ENCODE peak calls at places on chromosomes 5 and 9, in eight cellular contexts. O is tibial nerve; H is stomach; R is fibroblast of lung; V is CD8-positive, alpha-beta T cell; D is HCT116; S is Peyer's patch; E is Panc1. C is an unnamed sample.

GRCh38 chr5:144469106-144469505 is 298.4 kb downstream of the KCTD16 start:
- DNase-seq in R (peak; percentile 81), E (no peak), O (no peak), H (no peak), S (no peak), V (no peak), D (no peak), C (no peak)

GRCh38 chr5:41071975-41072374 is 833 bp upstream of the MROH2B start:
- DNase-seq in O (no peak), V (no peak), S (no peak), H (no peak), D (no peak), R (peak; percentile 67), E (no peak), C (no peak)

GRCh38 chr9:134395002-134395517 is 68.8 kb downstream of the RXRA start:
- DNase-seq in E (no peak), D (no peak), R (no peak), S (no peak), V (no peak), O (no peak), H (no peak), C (no peak)

GRCh38 chr5:169801324-169801777 is 164.3 kb downstream of the DOCK2 start:
- DNase-seq in D (no peak), R (peak; percentile 80), V (no peak), O (no peak), H (no peak), E (no peak), S (no peak), C (no peak)

GRCh38 chr9:79023134-79023577 is 548.6 kb upstream of the TLE4 start:
- DNase-seq in D (peak; percentile 44), E (peak; percentile 43), H (no peak), R (peak; percentile 98), V (no peak), O (no peak), S (no peak), C (no peak)

GRCh38 chr5:65102826-65103673 is 334.3 kb downstream of the CWC27 start:
- DNase-seq in V (peak; percentile 80), O (peak; percentile 29), H (peak; percentile 56), E (no peak), R (peak; percentile 75), D (no peak), S (peak; percentile 71), C (peak; percentile 80)

GRCh38 chr9:91312717-91313325 is 48.9 kb downstream of the AUH start:
- DNase-seq in D (peak; percentile 77), R (peak; percentile 44), E (no peak), H (peak; percentile 40), O (no peak), S (no peak), V (no peak), C (no peak)

GRCh38 chr5:95731571-95732554 is 727 bp downstream of the RHOBTB3 start:
- DNase-seq in S (peak; percentile 30), E (no peak), H (peak; percentile 51), R (peak; percentile 51), O (peak; percentile 34), D (no peak), V (peak; percentile 55), C (peak; percentile 59)

GRCh38 chr5:113283558-113283957 is 151.2 kb downstream of the TSSK1B start:
- DNase-seq in E (no peak), O (no peak), V (no peak), H (no peak), D (no peak), S (no peak), R (no peak), C (no peak)

GRCh38 chr5:67541869-67542268 is 345.3 kb upstream of the CD180 start:
- DNase-seq in O (no peak), E (no peak), D (no peak), H (no peak), R (no peak), V (no peak), S (no peak), C (no peak)

GRCh38 chr9:16825971-16826370 is 44.5 kb downstream of the BNC2 start:
- DNase-seq in D (no peak), H (no peak), R (peak; percentile 91), S (no peak), E (no peak), O (no peak), V (no peak), C (peak; percentile 47)

GRCh38 chr9:104831681-104832080 is 67.8 kb downstream of the NIPSNAP3B start:
- DNase-seq in V (no peak), H (no peak), O (no peak), D (no peak), S (no peak), R (peak; percentile 70), E (no peak), C (no peak)

GRCh38 chr5:158378931-158379330 is 520.0 kb upstream of the CLINT1 start:
- DNase-seq in S (no peak), H (no peak), V (no peak), R (no peak), E (no peak), O (no peak), D (no peak), C (peak; percentile 52)

GRCh38 chr9:114580609-114581193 is 6.9 kb upstream of the ATP6V1G1 start:
- DNase-seq in S (no peak), R (no peak), H (no peak), D (no peak), V (no peak), E (no peak), O (no peak), C (no peak)

GRCh38 chr9:84317563-84317962 is 23.0 kb downstream of the SLC28A3 start:
- DNase-seq in V (no peak), D (peak; percentile 4), R (no peak), O (no peak), S (no peak), E (no peak), H (no peak), C (no peak)

GRCh38 chr9:15250013-15250412 is 57.0 kb downstream of the TTC39B start:
- DNase-seq in H (no peak), V (no peak), O (no peak), E (no peak), R (no peak), D (no peak), S (no peak), C (no peak)

GRCh38 chr9:111352545-111352944 is 22.5 kb upstream of the OR2K2 start:
- DNase-seq in H (no peak), S (no peak), O (no peak), R (no peak), V (no peak), E (no peak), D (no peak), C (no peak)

DNA sequence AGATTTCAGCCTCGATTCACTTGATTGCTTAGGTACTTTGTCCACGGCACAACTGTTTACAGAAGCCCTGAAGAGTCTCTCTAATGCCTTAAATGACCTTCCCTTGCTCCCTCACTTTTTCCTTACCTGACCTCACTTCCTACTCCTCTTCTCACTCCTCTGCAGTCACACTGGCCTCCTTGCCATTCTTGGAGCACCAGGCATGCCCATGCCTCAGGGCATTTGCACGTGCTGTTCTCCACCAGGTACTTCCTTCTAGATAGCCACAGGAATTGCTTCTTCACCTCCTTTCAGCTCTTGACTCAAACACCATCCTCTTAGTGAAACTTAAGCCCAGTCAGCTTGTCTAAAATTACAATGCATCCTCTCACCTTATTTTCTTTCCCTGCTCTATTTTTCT is 52.4 kb upstream of the TRAF1 start:
- DNase-seq in S (no peak), O (no peak), V (no peak), D (no peak), R (no peak), E (no peak), H (no peak), C (no peak)
- H3K9me3 ChIP-seq in S (no peaks in the 10 kb centered on the region), O (no peaks in the 10 kb centered on the region), V (no peaks in the 10 kb centered on the region), D (no peaks in the 10 kb centered on the region), R (no peaks in the 10 kb centered on the region), E (no peaks in the 10 kb centered on the region), H (no peaks in the 10 kb centered on the region), C (no peaks in the 10 kb centered on the region)

GRCh38 chr5:3103241-3103855 is 351.9 kb upstream of the IRX2 start:
- DNase-seq in D (no peak), O (no peak), S (no peak), H (no peak), R (no peak), E (no peak), V (no peak), C (no peak)

GRCh38 chr5:3104446-3105047 is 353.1 kb upstream of the IRX2 start:
- DNase-seq in V (no peak), D (no peak), O (no peak), H (no peak), E (no peak), R (no peak), S (no peak), C (no peak)

GRCh38 chr5:3101561-3101960 is 350.1 kb upstream of the IRX2 start:
- DNase-seq in D (no peak), H (no peak), S (no peak), V (no peak), E (no peak), R (no peak), O (no peak), C (no peak)

GRCh38 chr5:3100921-3101551 is 349.6 kb upstream of the IRX2 start:
- DNase-seq in D (no peak), S (no peak), R (no peak), H (no peak), O (no peak), E (no peak), V (no peak), C (no peak)

DNA sequence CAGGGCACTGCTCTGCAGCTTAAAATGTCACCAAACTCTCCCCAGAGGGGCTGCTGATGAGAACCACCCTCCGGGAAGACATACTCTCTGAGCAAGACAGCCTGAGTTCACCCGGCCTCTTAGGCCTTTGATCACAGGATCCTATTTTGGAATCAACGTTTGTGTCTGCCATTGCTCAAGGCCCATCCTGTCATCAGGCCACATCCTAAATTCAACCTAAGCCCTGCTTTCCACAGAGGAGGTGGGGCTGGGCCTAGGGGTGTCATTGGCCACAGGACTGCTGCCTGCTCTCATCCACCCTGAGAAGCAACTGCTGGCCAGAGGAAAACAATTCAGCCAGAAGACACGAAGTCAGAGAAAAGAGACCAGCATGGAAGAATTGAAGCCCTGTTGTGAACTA is 351.1 kb upstream of the IRX2 start:
- DNase-seq in S (no peak), R (no peak), O (no peak), V (no peak), D (no peak), E (no peak), H (no peak), C (no peak)
- H3K9me3 ChIP-seq in S (no peaks in the 10 kb centered on the region), R (no peaks in the 10 kb centered on the region), O (no peaks in the 10 kb centered on the region), V (no peaks in the 10 kb centered on the region), D (peaks cover 3% of the 10 kb centered on the region), E (no peaks in the 10 kb centered on the region), H (no peaks in the 10 kb centered on the region), C (peaks cover 2% of the 10 kb centered on the region)

GRCh38 chr5:124333295-124333979 is 413.0 kb downstream of the ZNF608 start:
- DNase-seq in H (no peak), E (no peak), D (no peak), R (no peak), O (no peak), S (no peak), V (no peak), C (no peak)
- H3K9me3 ChIP-seq in H (no peaks in the 10 kb centered on the region), E (no peaks in the 10 kb centered on the region), D (no peaks in the 10 kb centered on the region), R (no peaks in the 10 kb centered on the region), O (no peaks in the 10 kb centered on the region), S (no peaks in the 10 kb centered on the region), V (no peaks in the 10 kb centered on the region), C (no peaks in the 10 kb centered on the region)

DNA sequence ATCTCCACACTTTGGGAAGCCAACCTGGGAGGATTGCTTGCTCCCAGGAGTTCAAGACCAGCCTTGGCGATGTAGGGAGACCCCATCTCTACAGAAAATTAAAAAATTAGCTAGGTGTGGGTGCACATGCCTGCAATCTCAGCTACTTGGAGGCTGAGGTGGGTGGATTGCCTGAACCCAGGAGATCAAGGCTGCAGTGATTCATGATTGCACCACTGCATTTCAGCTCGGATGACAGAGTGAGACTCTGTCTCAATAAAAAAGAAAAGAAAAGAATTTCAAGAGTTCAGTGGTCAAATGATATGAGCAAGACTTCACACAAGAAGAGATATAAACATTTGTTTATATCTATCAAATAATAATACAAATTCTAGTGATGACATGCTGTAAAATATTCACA is 23.0 kb upstream of the MTAP start:
- DNase-seq in V (no peak), O (no peak), D (no peak), S (no peak), R (peak; percentile 55), H (no peak), E (no peak), C (no peak)
- H3K9me3 ChIP-seq in V (no peaks in the 10 kb centered on the region), O (no peaks in the 10 kb centered on the region), D (no peaks in the 10 kb centered on the region), S (no peaks in the 10 kb centered on the region), R (no peaks in the 10 kb centered on the region), H (no peaks in the 10 kb centered on the region), E (no peaks in the 10 kb centered on the region), C (no peaks in the 10 kb centered on the region)